ENCODE peak calls at places on chromosome 6, in six cellular contexts. X, W, I, U, R and C are unnamed samples.

GRCh38 chr6:106631356-106631755 is 2.0 kb downstream of the QRSL1 start:
- DNase-seq in X (no peak), R (no peak), U (no peak), W (no peak), I (no peak), C (no peak)

GRCh38 chr6:10422282-10423034 is 7.6 kb upstream of the TFAP2A start:
- DNase-seq in I (no peak), W (no peak), X (no peak), U (no peak), R (no peak), C (no peak)

GRCh38 chr6:20811112-20811746 is 277.0 kb downstream of the CDKAL1 start:
- DNase-seq in U (no peak), X (peak), R (no peak), W (peak), I (no peak), C (peak)

GRCh38 chr6:167825059-167825758 is 1.5 kb upstream of the AFDN start:
- DNase-seq in U (no peak), W (no peak), I (no peak), R (no peak), X (no peak), C (no peak)

GRCh38 chr6:136326038-136326561 is 36.5 kb upstream of the BCLAF1 start:
- DNase-seq in I (no peak), W (no peak), R (no peak), U (no peak), X (no peak), C (no peak)

GRCh38 chr6:167706313-167707109 is 120.2 kb upstream of the AFDN start:
- DNase-seq in I (no peak), W (no peak), U (no peak), R (no peak), X (no peak), C (no peak)

GRCh38 chr6:89139509-89140346 is 6.1 kb upstream of the PM20D2 start:
- DNase-seq in R (no peak), W (no peak), I (no peak), X (no peak), U (no peak), C (no peak)

GRCh38 chr6:32973934-32974333 is 5.5 kb downstream of the BRD2 start:
- DNase-seq in X (no peak), R (no peak), I (no peak), W (peak), U (peak), C (no peak)

GRCh38 chr6:154548130-154548830 is 37.8 kb upstream of the CNKSR3 start:
- DNase-seq in U (peak), X (peak), R (no peak), W (peak), I (no peak), C (no peak)

GRCh38 chr6:73801652-73802268 is 105.8 kb downstream of the CD109 start:
- DNase-seq in W (no peak), R (no peak), X (no peak), U (no peak), I (no peak), C (no peak)

GRCh38 chr6:47138046-47138445 is 95.9 kb upstream of the ADGRF1 start:
- DNase-seq in R (no peak), I (no peak), W (peak), X (no peak), U (no peak), C (no peak)

GRCh38 chr6:99415446-99415845 is 9.7 kb downstream of the PNISR start:
- DNase-seq in I (no peak), U (no peak), R (no peak), X (no peak), W (no peak), C (no peak)

GRCh38 chr6:126361832-126362231 is 21.9 kb downstream of the CENPW start:
- DNase-seq in I (no peak), R (no peak), U (no peak), X (no peak), W (no peak), C (no peak)

GRCh38 chr6:15062311-15063252 is 183.3 kb upstream of the JARID2 start:
- DNase-seq in W (peak), U (no peak), R (no peak), X (peak), I (no peak), C (peak)

DNA sequence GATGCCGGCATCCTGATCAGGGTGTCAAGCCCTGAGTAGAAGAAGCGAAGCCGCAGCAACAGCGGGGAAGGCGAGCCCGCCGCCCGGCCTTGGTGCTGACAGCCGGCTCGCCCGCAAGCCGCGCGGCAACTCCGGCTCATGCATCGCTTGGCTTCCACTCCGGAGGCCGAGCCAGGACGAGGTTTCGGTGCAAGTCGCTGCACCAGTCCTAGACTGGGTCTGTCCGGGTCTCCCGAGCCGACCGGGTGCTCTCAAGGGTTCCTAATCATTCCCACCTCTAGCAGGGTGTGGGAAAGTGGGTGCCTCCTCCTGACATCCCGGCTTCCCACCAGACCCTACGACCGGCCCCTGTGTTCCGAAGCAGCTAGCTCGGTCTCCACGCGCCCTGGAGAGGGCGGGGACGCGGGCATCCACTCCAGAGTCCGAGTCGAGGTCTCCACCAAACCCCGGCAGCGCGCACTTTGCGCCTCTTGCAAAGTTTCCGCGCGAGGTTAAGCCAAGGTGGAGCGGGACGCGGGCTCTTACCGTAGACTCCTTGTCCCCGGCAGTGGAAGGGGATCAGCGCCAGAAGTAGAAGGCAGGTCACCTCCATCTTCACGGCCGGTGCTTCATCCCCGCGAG is 1.4 kb downstream of the MDGA1 start:
- DNase-seq in W (no peak), X (peak), I (peak), U (peak), R (peak), C (no peak)
- H3K27ac ChIP-seq in W (no peak), X (no peak), I (no peak), U (no peak), R (no peak), C (no peak)

GRCh38 chr6:1703091-1703855 is 93.6 kb downstream of the FOXC1 start:
- DNase-seq in I (no peak), R (no peak), W (no peak), U (no peak), X (no peak), C (no peak)
- H3K27ac ChIP-seq in I (peak), R (peak), W (no peak), U (no peak), X (no peak), C (no peak)

DNA sequence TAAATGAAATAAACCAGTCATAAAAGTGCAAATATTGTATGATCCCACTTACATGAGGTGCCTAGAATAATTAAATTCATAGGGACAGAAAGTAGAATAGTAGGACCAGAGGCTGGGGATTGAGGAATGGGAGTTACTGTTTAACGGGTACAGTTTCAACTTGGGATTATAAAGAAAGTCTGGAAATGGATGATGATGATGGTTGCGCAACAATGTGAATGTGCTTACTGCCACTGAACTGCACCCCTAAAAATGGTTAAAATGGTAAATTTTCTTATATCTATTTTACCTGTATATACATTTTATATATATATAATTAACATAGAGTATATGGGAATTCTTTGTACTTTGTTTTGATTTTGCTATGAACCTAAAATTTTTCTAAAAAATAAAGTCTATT is 53.3 kb upstream of the L3MBTL3 start:
- DNase-seq in R (no peak), W (no peak), U (no peak), X (no peak), I (no peak), C (no peak)
- H3K27ac ChIP-seq in R (no peak), W (no peak), U (no peak), X (no peak), I (no peak), C (no peak)

GRCh38 chr6:150695652-150696051 is 96.0 kb downstream of the PLEKHG1 start:
- DNase-seq in R (no peak), U (no peak), I (no peak), W (no peak), X (no peak), C (no peak)

GRCh38 chr6:150691463-150691862 is 91.8 kb downstream of the PLEKHG1 start:
- DNase-seq in U (no peak), I (no peak), R (no peak), X (no peak), W (no peak), C (no peak)

GRCh38 chr6:150692604-150693003 is 92.9 kb downstream of the PLEKHG1 start:
- DNase-seq in I (no peak), R (no peak), U (no peak), X (no peak), W (no peak), C (no peak)

GRCh38 chr6:150694889-150695288 is 95.2 kb downstream of the PLEKHG1 start:
- DNase-seq in R (no peak), W (no peak), U (no peak), I (no peak), X (no peak), C (no peak)

GRCh38 chr6:150693404-150693803 is 93.7 kb downstream of the PLEKHG1 start:
- DNase-seq in I (no peak), R (no peak), U (no peak), X (no peak), W (no peak), C (no peak)
- H3K27ac ChIP-seq in I (no peak), R (no peak), U (no peak), X (no peak), W (no peak), C (no peak)

GRCh38 chr6:168938546-168938945 is 315.1 kb downstream of the THBS2 start:
- DNase-seq in R (no peak), X (no peak), W (no peak), I (no peak), U (no peak), C (no peak)
- H3K27ac ChIP-seq in R (no peak), X (no peak), W (no peak), I (no peak), U (no peak), C (no peak)

GRCh38 chr6:118705799-118706481 is 54.5 kb upstream of the CEP85L start:
- DNase-seq in X (no peak), R (no peak), I (no peak), W (peak), U (no peak), C (no peak)
- H3K27ac ChIP-seq in X (peak), R (no peak), I (no peak), W (peak), U (no peak), C (no peak)

GRCh38 chr6:135322427-135323201 is 141.5 kb downstream of the MYB start:
- DNase-seq in R (no peak), U (no peak), W (no peak), I (no peak), X (no peak), C (no peak)
- H3K27ac ChIP-seq in R (no peak), U (no peak), W (no peak), I (no peak), X (no peak), C (no peak)

DNA sequence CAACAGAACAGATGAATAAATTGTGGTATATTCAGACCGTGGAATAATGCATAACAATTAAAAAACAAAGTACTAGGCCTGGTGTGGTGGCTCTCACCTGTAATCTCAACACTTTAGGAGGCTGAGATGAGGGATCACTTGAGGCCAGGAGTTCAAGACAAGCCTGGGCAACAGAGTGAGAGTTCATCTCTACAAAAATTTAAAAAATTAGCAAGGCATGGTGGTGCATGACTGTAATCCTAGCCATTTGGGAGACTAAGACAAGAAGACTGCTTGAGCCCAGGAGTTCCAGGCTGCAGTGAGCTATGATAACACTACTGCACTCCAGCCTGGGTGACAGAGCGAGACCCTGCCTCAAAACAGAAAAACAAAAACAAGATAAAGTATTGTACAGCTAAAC is 16.1 kb upstream of the ASF1A start:
- DNase-seq in R (no peak), U (no peak), W (no peak), I (no peak), X (no peak), C (no peak)
- H3K27ac ChIP-seq in R (no peak), U (no peak), W (peak), I (no peak), X (no peak), C (no peak)

GRCh38 chr6:27442932-27443331 is 30.0 kb downstream of the ZNF184 start:
- DNase-seq in R (no peak), I (no peak), W (no peak), U (no peak), X (no peak), C (no peak)
- H3K27ac ChIP-seq in R (no peak), I (no peak), W (no peak), U (no peak), X (no peak), C (no peak)

GRCh38 chr6:104959453-104959858 is 2.5 kb downstream of the LIN28B start:
- DNase-seq in I (no peak), R (no peak), X (no peak), U (no peak), W (no peak), C (no peak)

GRCh38 chr6:104958720-104959452 is 2.0 kb downstream of the LIN28B start:
- DNase-seq in I (no peak), R (no peak), U (no peak), W (no peak), X (no peak), C (no peak)

GRCh38 chr6:104957301-104958177 is 632 bp downstream of the LIN28B start:
- DNase-seq in U (no peak), W (no peak), R (no peak), I (no peak), X (no peak), C (no peak)

GRCh38 chr6:104956663-104957294 is at the start of gene LIN28B:
- DNase-seq in R (no peak), U (no peak), X (no peak), W (no peak), I (no peak), C (no peak)

GRCh38 chr6:104958178-104958520 is 1.2 kb downstream of the LIN28B start:
- DNase-seq in I (no peak), R (no peak), X (no peak), W (no peak), U (no peak), C (no peak)
- H3K27ac ChIP-seq in I (no peak), R (no peak), X (no peak), W (no peak), U (no peak), C (no peak)